ENCODE peak calls at places on chromosomes 3 and 15, in ten cellular contexts. Y is CD8-positive, alpha-beta T cell; X is RPMI7951; S is T-helper 1 cell; B is GF-D8; E is aorta; W is stimulated activated CD8-positive, alpha-beta memory T cell treated with anti-CD3 and anti-CD28 coated beads, Interleukin-7, amount 100 ng/mL, for 1 hour; V is WTC11; N is AG10803; T is lower leg skin. J is an unnamed sample.

GRCh38 chr15:52234596-52235541 is 43.7 kb upstream of the GNB5 start:
- DNase-seq in Y (no peak), X (no peak), S (no peak), B (no peak), E (no peak), W (no peak), V (no peak), N (no peak), T (no peak), J (no peak)

GRCh38 chr15:72604794-72605193 is 49.7 kb upstream of the GOLGA6B start:
- DNase-seq in Y (no peak), X (peak; percentile 29), S (no peak), B (no peak), E (no peak), W (no peak), V (peak; percentile 73), N (no peak), T (no peak), J (no peak)

GRCh38 chr3:183161552-183162345 is 785 bp downstream of the LAMP3 start:
- DNase-seq in Y (no peak), X (no peak), S (no peak), B (no peak), E (no peak), W (no peak), V (peak; percentile 72), N (no peak), T (no peak), J (no peak)

GRCh38 chr3:184688251-184688851 is 23.5 kb downstream of the MAGEF1 start:
- DNase-seq in Y (no peak), X (peak; percentile 94), S (no peak), B (no peak), E (no peak), W (no peak), V (no peak), N (peak; percentile 95), T (no peak), J (no peak)

GRCh38 chr3:30462725-30463124 is 143.7 kb upstream of the TGFBR2 start:
- DNase-seq in Y (no peak), X (no peak), S (no peak), B (no peak), E (no peak), W (no peak), V (no peak), N (no peak), T (no peak), J (no peak)

GRCh38 chr3:184710870-184711365 is 946 bp downstream of the MAGEF1 start:
- DNase-seq in Y (no peak), X (peak; percentile 22), S (peak; percentile 13), B (no peak), E (no peak), W (no peak), V (no peak), N (no peak), T (no peak), J (no peak)

GRCh38 chr3:133941390-133941789 is 45.7 kb upstream of the RAB6B start:
- DNase-seq in Y (no peak), X (peak; percentile 88), S (no peak), B (no peak), E (peak; percentile 70), W (no peak), V (no peak), N (peak; percentile 47), T (no peak), J (peak; percentile 41)

GRCh38 chr3:23671901-23672589 is 133.7 kb upstream of the UBE2E1 start:
- DNase-seq in Y (no peak), X (no peak), S (no peak), B (no peak), E (peak; percentile 53), W (no peak), V (peak; percentile 62), N (peak; percentile 28), T (no peak), J (no peak)

GRCh38 chr15:90680371-90680935 is 36.7 kb upstream of the BLM start:
- DNase-seq in Y (no peak), X (peak; percentile 99), S (no peak), B (no peak), E (peak; percentile 66), W (no peak), V (no peak), N (peak; percentile 96), T (no peak), J (no peak)

GRCh38 chr15:87877114-87877810 is 379.3 kb downstream of the NTRK3 start:
- DNase-seq in Y (no peak), X (peak; percentile 93), S (no peak), B (no peak), E (no peak), W (no peak), V (no peak), N (peak; percentile 27), T (no peak), J (no peak)

GRCh38 chr3:39275963-39276593 is 3.8 kb downstream of the CX3CR1 start:
- DNase-seq in Y (no peak), X (no peak), S (no peak), B (no peak), E (no peak), W (no peak), V (no peak), N (no peak), T (no peak), J (no peak)

GRCh38 chr15:60172147-60172546 is 168.0 kb downstream of the FOXB1 start:
- DNase-seq in Y (no peak), X (no peak), S (no peak), B (no peak), E (no peak), W (no peak), V (no peak), N (no peak), T (no peak), J (no peak)

GRCh38 chr3:53254810-53255359 is 937 bp downstream of the TKT start:
- DNase-seq in Y (peak; percentile 28), X (peak; percentile 73), S (peak; percentile 26), B (no peak), E (peak; percentile 79), W (no peak), V (peak; percentile 69), N (peak; percentile 42), T (peak; percentile 54), J (no peak)

GRCh38 chr15:88704791-88705768 is 66.3 kb downstream of the ISG20 start:
- DNase-seq in Y (no peak), X (peak; percentile 52), S (no peak), B (no peak), E (peak; percentile 89), W (no peak), V (peak; percentile 40), N (peak; percentile 50), T (no peak), J (peak; percentile 69)

GRCh38 chr15:91857772-91858171 is 4.3 kb downstream of the SLCO3A1 start:
- DNase-seq in Y (no peak), X (no peak), S (peak; percentile 40), B (no peak), E (no peak), W (no peak), V (no peak), N (no peak), T (no peak), J (no peak)

GRCh38 chr3:40363681-40364080 is 23.3 kb upstream of the ENTPD3 start:
- DNase-seq in Y (no peak), X (no peak), S (no peak), B (no peak), E (no peak), W (no peak), V (no peak), N (no peak), T (no peak), J (no peak)

GRCh38 chr3:9214599-9214998 is 34.8 kb downstream of the SRGAP3 start:
- DNase-seq in Y (no peak), X (peak; percentile 88), S (no peak), B (no peak), E (no peak), W (no peak), V (no peak), N (peak; percentile 61), T (no peak), J (no peak)

GRCh38 chr3:18237251-18238005 is 187.7 kb downstream of the SATB1 start:
- DNase-seq in Y (no peak), X (peak; percentile 56), S (no peak), B (no peak), E (no peak), W (no peak), V (no peak), N (peak; percentile 17), T (no peak), J (no peak)

GRCh38 chr3:107800705-107801104 is 277.9 kb downstream of the BBX start:
- DNase-seq in Y (no peak), X (peak; percentile 32), S (no peak), B (no peak), E (no peak), W (no peak), V (no peak), N (no peak), T (no peak), J (no peak)

J was measured in suprapubic skin.